ENCODE peak calls at places on chromosome 4, in eight cellular contexts. One of them, this sample, is unnamed.

GRCh38 chr4:163697121-163697520 is 202.6 kb downstream of the TMA16 start:
- DNase-seq in Peyer's patch: no peak
- DNase-seq in WERI-Rb-1: no peak
- DNase-seq in IMR-90: peak
- DNase-seq in A549: peak
- DNase-seq in MM.1S: no peak
- DNase-seq in GM23338: no peak
- DNase-seq in stomach: no peak
- DNase-seq in this sample: no peak

GRCh38 chr4:139807483-139807882 is 141.9 kb downstream of the MGST2 start:
- DNase-seq in A549: no peak
- DNase-seq in WERI-Rb-1: no peak
- DNase-seq in stomach: no peak
- DNase-seq in MM.1S: no peak
- DNase-seq in GM23338: no peak
- DNase-seq in IMR-90: no peak
- DNase-seq in Peyer's patch: no peak
- DNase-seq in this sample: no peak

GRCh38 chr4:143186634-143187033 is 1.9 kb downstream of the USP38 start:
- DNase-seq in Peyer's patch: no peak
- DNase-seq in IMR-90: no peak
- DNase-seq in WERI-Rb-1: no peak
- DNase-seq in A549: no peak
- DNase-seq in GM23338: peak
- DNase-seq in stomach: no peak
- DNase-seq in MM.1S: peak
- DNase-seq in this sample: no peak

GRCh38 chr4:150720973-150721518 is 139.1 kb downstream of the MAB21L2 start:
- DNase-seq in GM23338: no peak
- DNase-seq in WERI-Rb-1: no peak
- DNase-seq in Peyer's patch: no peak
- DNase-seq in IMR-90: peak
- DNase-seq in MM.1S: peak
- DNase-seq in A549: no peak
- DNase-seq in stomach: no peak
- DNase-seq in this sample: no peak

GRCh38 chr4:89598602-89599001 is 238.4 kb downstream of the SNCA start:
- DNase-seq in stomach: no peak
- DNase-seq in A549: peak
- DNase-seq in GM23338: peak
- DNase-seq in WERI-Rb-1: no peak
- DNase-seq in IMR-90: peak
- DNase-seq in Peyer's patch: no peak
- DNase-seq in MM.1S: no peak
- DNase-seq in this sample: no peak

GRCh38 chr4:140363051-140363450 is 10.4 kb upstream of the SCOC start:
- DNase-seq in MM.1S: no peak
- DNase-seq in GM23338: no peak
- DNase-seq in IMR-90: no peak
- DNase-seq in stomach: no peak
- DNase-seq in WERI-Rb-1: no peak
- DNase-seq in A549: no peak
- DNase-seq in Peyer's patch: peak
- DNase-seq in this sample: no peak

GRCh38 chr4:44479731-44480130 is 31.1 kb upstream of the KCTD8 start:
- DNase-seq in GM23338: no peak
- DNase-seq in A549: no peak
- DNase-seq in stomach: no peak
- DNase-seq in WERI-Rb-1: no peak
- DNase-seq in MM.1S: no peak
- DNase-seq in Peyer's patch: no peak
- DNase-seq in IMR-90: no peak
- DNase-seq in this sample: no peak

GRCh38 chr4:147964519-147964918 is 232.6 kb downstream of the ARHGAP10 start:
- DNase-seq in MM.1S: no peak
- DNase-seq in GM23338: no peak
- DNase-seq in IMR-90: peak
- DNase-seq in A549: no peak
- DNase-seq in Peyer's patch: no peak
- DNase-seq in WERI-Rb-1: no peak
- DNase-seq in stomach: no peak
- DNase-seq in this sample: no peak

GRCh38 chr4:99510721-99511120 is at the start of gene C4orf17:
- DNase-seq in A549: no peak
- DNase-seq in IMR-90: no peak
- DNase-seq in Peyer's patch: no peak
- DNase-seq in MM.1S: no peak
- DNase-seq in WERI-Rb-1: no peak
- DNase-seq in GM23338: no peak
- DNase-seq in stomach: no peak
- DNase-seq in this sample: no peak

GRCh38 chr4:24137963-24138601 is 248.2 kb upstream of the PPARGC1A start:
- DNase-seq in MM.1S: no peak
- DNase-seq in Peyer's patch: peak
- DNase-seq in WERI-Rb-1: no peak
- DNase-seq in GM23338: no peak
- DNase-seq in stomach: peak
- DNase-seq in IMR-90: no peak
- DNase-seq in A549: no peak
- DNase-seq in this sample: peak

GRCh38 chr4:80305466-80305865 is 30.1 kb upstream of the CFAP299 start:
- DNase-seq in A549: no peak
- DNase-seq in Peyer's patch: no peak
- DNase-seq in stomach: no peak
- DNase-seq in MM.1S: no peak
- DNase-seq in IMR-90: peak
- DNase-seq in WERI-Rb-1: no peak
- DNase-seq in GM23338: no peak
- DNase-seq in this sample: no peak

GRCh38 chr4:26058537-26058936 is 144.5 kb downstream of the SMIM20 start:
- DNase-seq in stomach: peak
- DNase-seq in Peyer's patch: no peak
- DNase-seq in IMR-90: no peak
- DNase-seq in GM23338: no peak
- DNase-seq in WERI-Rb-1: no peak
- DNase-seq in A549: no peak
- DNase-seq in MM.1S: no peak
- DNase-seq in this sample: no peak

GRCh38 chr4:131603705-131604104 is 1545.4 kb upstream of the PCDH10 start:
- DNase-seq in Peyer's patch: no peak
- DNase-seq in WERI-Rb-1: no peak
- DNase-seq in stomach: no peak
- DNase-seq in GM23338: no peak
- DNase-seq in IMR-90: no peak
- DNase-seq in A549: no peak
- DNase-seq in MM.1S: no peak
- DNase-seq in this sample: no peak

GRCh38 chr4:141126769-141127168 is 6.5 kb downstream of the RNF150 start:
- DNase-seq in GM23338: no peak
- DNase-seq in MM.1S: no peak
- DNase-seq in A549: no peak
- DNase-seq in WERI-Rb-1: no peak
- DNase-seq in stomach: no peak
- DNase-seq in IMR-90: peak
- DNase-seq in Peyer's patch: no peak
- DNase-seq in this sample: no peak

GRCh38 chr4:6732441-6733357 is 16.7 kb downstream of the BLOC1S4 start:
- DNase-seq in WERI-Rb-1: no peak
- DNase-seq in A549: peak
- DNase-seq in GM23338: no peak
- DNase-seq in IMR-90: peak
- DNase-seq in Peyer's patch: peak
- DNase-seq in stomach: peak
- DNase-seq in MM.1S: no peak
- DNase-seq in this sample: peak

GRCh38 chr4:77930154-77930553 is 67.5 kb downstream of the MRPL1 start:
- DNase-seq in GM23338: no peak
- DNase-seq in Peyer's patch: no peak
- DNase-seq in A549: no peak
- DNase-seq in MM.1S: no peak
- DNase-seq in stomach: no peak
- DNase-seq in IMR-90: no peak
- DNase-seq in WERI-Rb-1: no peak
- DNase-seq in this sample: no peak

GRCh38 chr4:185911556-185912064 is 99.6 kb upstream of the SORBS2 start:
- DNase-seq in GM23338: no peak
- DNase-seq in MM.1S: no peak
- DNase-seq in A549: no peak
- DNase-seq in stomach: no peak
- DNase-seq in IMR-90: peak
- DNase-seq in WERI-Rb-1: no peak
- DNase-seq in Peyer's patch: no peak
- DNase-seq in this sample: no peak

GRCh38 chr4:128913228-128913627 is 103.7 kb downstream of the JADE1 start:
- DNase-seq in MM.1S: no peak
- DNase-seq in Peyer's patch: no peak
- DNase-seq in GM23338: no peak
- DNase-seq in IMR-90: no peak
- DNase-seq in A549: no peak
- DNase-seq in stomach: no peak
- DNase-seq in WERI-Rb-1: no peak
- DNase-seq in this sample: no peak

GRCh38 chr4:152680988-152681731 is 1.4 kb upstream of the TMEM154 start:
- DNase-seq in IMR-90: peak
- DNase-seq in Peyer's patch: no peak
- DNase-seq in A549: peak
- DNase-seq in stomach: no peak
- DNase-seq in WERI-Rb-1: no peak
- DNase-seq in MM.1S: no peak
- DNase-seq in GM23338: no peak
- DNase-seq in this sample: no peak

GRCh38 chr4:152676052-152676854 is 3.5 kb downstream of the TMEM154 start:
- DNase-seq in Peyer's patch: no peak
- DNase-seq in stomach: no peak
- DNase-seq in GM23338: no peak
- DNase-seq in A549: no peak
- DNase-seq in WERI-Rb-1: no peak
- DNase-seq in MM.1S: peak
- DNase-seq in IMR-90: no peak
- DNase-seq in this sample: no peak

GRCh38 chr4:152679414-152680281 is at the start of gene TMEM154:
- DNase-seq in stomach: peak
- DNase-seq in MM.1S: peak
- DNase-seq in IMR-90: peak
- DNase-seq in WERI-Rb-1: no peak
- DNase-seq in GM23338: peak
- DNase-seq in Peyer's patch: peak
- DNase-seq in A549: peak
- DNase-seq in this sample: peak

GRCh38 chr4:152682143-152682542 is 2.3 kb upstream of the TMEM154 start:
- DNase-seq in GM23338: no peak
- DNase-seq in IMR-90: no peak
- DNase-seq in stomach: no peak
- DNase-seq in A549: no peak
- DNase-seq in MM.1S: no peak
- DNase-seq in WERI-Rb-1: no peak
- DNase-seq in Peyer's patch: no peak
- DNase-seq in this sample: no peak

GRCh38 chr4:152678841-152679240 is 956 bp downstream of the TMEM154 start:
- DNase-seq in MM.1S: no peak
- DNase-seq in GM23338: no peak
- DNase-seq in stomach: no peak
- DNase-seq in IMR-90: no peak
- DNase-seq in A549: no peak
- DNase-seq in WERI-Rb-1: no peak
- DNase-seq in Peyer's patch: no peak
- DNase-seq in this sample: no peak
- H3K27ac ChIP-seq in MM.1S: no peak
- H3K27ac ChIP-seq in GM23338: no peak
- H3K27ac ChIP-seq in stomach: no peak
- H3K27ac ChIP-seq in IMR-90: no peak
- H3K27ac ChIP-seq in A549: no peak
- H3K27ac ChIP-seq in WERI-Rb-1: no peak
- H3K27ac ChIP-seq in Peyer's patch: peak
- H3K27ac ChIP-seq in this sample: no peak

DNA sequence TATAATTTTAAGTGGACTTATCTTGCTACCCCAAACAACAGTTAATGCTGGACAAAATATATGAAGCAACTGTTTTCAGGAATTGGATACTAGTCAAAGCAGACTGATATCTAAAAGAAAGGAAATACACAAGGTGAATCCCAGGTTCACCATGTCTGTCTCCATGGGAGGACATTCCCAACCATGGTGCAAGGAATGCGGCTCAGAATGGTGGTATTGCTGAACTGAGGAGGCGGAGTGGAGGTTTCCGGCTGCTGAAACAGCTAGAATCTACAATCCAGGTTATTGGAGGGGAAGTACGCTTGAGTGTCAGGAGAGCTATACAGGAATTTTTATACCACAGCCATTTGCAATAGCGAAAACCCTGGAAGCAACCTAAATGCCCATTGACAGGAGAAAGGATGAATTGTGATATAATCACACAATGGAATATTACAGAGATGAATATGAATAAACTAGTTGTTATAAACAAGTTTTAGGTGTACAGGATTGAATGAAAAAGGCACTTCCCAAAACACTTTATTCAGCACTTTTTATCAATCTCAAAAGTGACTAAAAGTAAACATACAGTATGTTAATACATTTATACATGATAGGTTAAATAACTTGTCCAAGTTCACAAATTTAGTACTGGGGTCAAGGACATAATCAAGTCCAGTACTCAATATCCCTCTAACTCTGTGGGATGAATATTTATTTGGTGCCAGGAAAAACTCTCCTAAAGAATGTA is 9.0 kb downstream of the HMGB2 start:
- DNase-seq in WERI-Rb-1: no peak
- DNase-seq in GM23338: peak
- DNase-seq in IMR-90: no peak
- DNase-seq in A549: no peak
- DNase-seq in stomach: no peak
- DNase-seq in Peyer's patch: no peak
- DNase-seq in MM.1S: no peak
- DNase-seq in this sample: no peak
- H3K27ac ChIP-seq in WERI-Rb-1: no peak
- H3K27ac ChIP-seq in GM23338: no peak
- H3K27ac ChIP-seq in IMR-90: no peak
- H3K27ac ChIP-seq in A549: no peak
- H3K27ac ChIP-seq in stomach: no peak
- H3K27ac ChIP-seq in Peyer's patch: no peak
- H3K27ac ChIP-seq in MM.1S: no peak
- H3K27ac ChIP-seq in this sample: no peak

GRCh38 chr4:76601791-76602190 is 166.8 kb downstream of the SHROOM3 start:
- DNase-seq in stomach: no peak
- DNase-seq in GM23338: no peak
- DNase-seq in MM.1S: peak
- DNase-seq in A549: no peak
- DNase-seq in IMR-90: peak
- DNase-seq in Peyer's patch: no peak
- DNase-seq in WERI-Rb-1: no peak
- DNase-seq in this sample: no peak
- H3K27ac ChIP-seq in stomach: peak
- H3K27ac ChIP-seq in GM23338: no peak
- H3K27ac ChIP-seq in MM.1S: peak
- H3K27ac ChIP-seq in A549: no peak
- H3K27ac ChIP-seq in IMR-90: no peak
- H3K27ac ChIP-seq in Peyer's patch: no peak
- H3K27ac ChIP-seq in WERI-Rb-1: no peak
- H3K27ac ChIP-seq in this sample: no peak

DNA sequence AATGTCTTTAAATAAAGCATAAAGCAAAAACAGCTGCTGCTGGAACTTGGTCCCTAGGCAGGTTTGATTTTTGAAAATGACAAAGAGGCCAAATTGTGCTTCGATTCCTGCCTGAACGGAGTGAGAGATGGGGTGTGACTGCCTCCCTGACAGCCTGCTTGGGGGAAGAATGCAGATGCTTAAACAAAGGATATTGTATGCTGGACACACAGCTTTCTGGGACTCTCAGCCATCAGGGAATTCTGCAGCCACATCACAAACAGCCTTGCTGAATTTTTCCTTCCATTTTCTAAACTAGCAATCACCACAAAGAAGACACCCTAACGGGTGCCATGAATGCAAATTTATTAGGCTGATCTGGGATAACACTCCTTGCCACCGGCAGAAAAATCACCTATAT is 83.9 kb upstream of the CPEB2 start:
- DNase-seq in stomach: no peak
- DNase-seq in GM23338: no peak
- DNase-seq in MM.1S: no peak
- DNase-seq in A549: no peak
- DNase-seq in Peyer's patch: no peak
- DNase-seq in IMR-90: no peak
- DNase-seq in WERI-Rb-1: no peak
- DNase-seq in this sample: no peak
- H3K27ac ChIP-seq in stomach: no peak
- H3K27ac ChIP-seq in GM23338: no peak
- H3K27ac ChIP-seq in MM.1S: no peak
- H3K27ac ChIP-seq in A549: peak
- H3K27ac ChIP-seq in Peyer's patch: no peak
- H3K27ac ChIP-seq in IMR-90: no peak
- H3K27ac ChIP-seq in WERI-Rb-1: no peak
- H3K27ac ChIP-seq in this sample: no peak

This sample was measured in right lobe of liver.